ENCODE peak calls at places on chromosomes 6 and 20, in six cellular contexts. R is glutamatergic neuron, P is fibroblast of the conjunctiva, K is ELF-1, W is astrocyte of the cerebellum, Z is T-helper 22 cell. U is an unnamed sample.

GRCh38 chr6:137851669-137852068 is 15.4 kb upstream of the TNFAIP3 start:
- DNase-seq in W (no peak), Z (no peak), P (no peak), K (no peak), R (no peak), U (no peak)

GRCh38 chr6:111122458-111123286 is 35.4 kb downstream of the SLC16A10 start:
- DNase-seq in P (no peak), K (no peak), W (no peak), R (no peak), Z (no peak), U (no peak)

GRCh38 chr20:46552460-46553420 is 2.3 kb upstream of the OCSTAMP start:
- DNase-seq in R (no peak), P (no peak), K (no peak), Z (no peak), W (no peak), U (no peak)

GRCh38 chr20:48682529-48683385 is 145.0 kb downstream of the PREX1 start:
- DNase-seq in R (peak), K (peak), Z (no peak), P (peak), W (peak), U (peak)

GRCh38 chr6:30687659-30688431 is 1.4 kb upstream of the PPP1R18 start:
- DNase-seq in R (no peak), Z (no peak), P (no peak), K (no peak), W (no peak), U (no peak)

GRCh38 chr6:12150812-12151432 is 138.8 kb downstream of the HIVEP1 start:
- DNase-seq in P (no peak), R (peak), K (peak), Z (peak), W (no peak), U (peak)

GRCh38 chr6:112466378-112467151 is 119.4 kb downstream of the RFPL4B start:
- DNase-seq in K (no peak), P (no peak), Z (no peak), R (no peak), W (peak), U (no peak)

GRCh38 chr6:131813991-131814390 is 6.2 kb downstream of the ENPP1 start:
- DNase-seq in R (no peak), Z (no peak), K (no peak), W (no peak), P (no peak), U (no peak)

GRCh38 chr6:47603995-47604394 is 94.4 kb upstream of the ADGRF4 start:
- DNase-seq in R (no peak), W (no peak), K (no peak), P (no peak), Z (no peak), U (no peak)

GRCh38 chr6:26331809-26332226 is 33.2 kb upstream of the BTN3A2 start:
- DNase-seq in P (no peak), K (no peak), Z (no peak), R (no peak), W (no peak), U (no peak)

GRCh38 chr20:18840248-18840645 is 26.7 kb downstream of the SCP2D1 start:
- DNase-seq in W (no peak), P (no peak), R (no peak), Z (no peak), K (no peak), U (no peak)

GRCh38 chr6:25027221-25027916 is 91.6 kb upstream of the RIPOR2 start:
- DNase-seq in R (no peak), W (no peak), K (no peak), P (no peak), Z (peak), U (no peak)

GRCh38 chr6:69795469-69796080 is 1.2 kb downstream of the LMBRD1 start:
- DNase-seq in P (no peak), W (no peak), Z (no peak), R (no peak), K (no peak), U (no peak)

GRCh38 chr6:112639436-112639835 is 292.3 kb downstream of the RFPL4B start:
- DNase-seq in K (no peak), R (no peak), W (no peak), P (peak), Z (no peak), U (no peak)

GRCh38 chr6:110319843-110320242 is 38.3 kb downstream of the METTL24 start:
- DNase-seq in R (no peak), P (no peak), W (no peak), Z (no peak), K (no peak), U (no peak)

GRCh38 chr6:50791900-50792508 is 26.7 kb upstream of the TFAP2B start:
- DNase-seq in K (no peak), R (no peak), P (peak), Z (no peak), W (no peak), U (peak)

GRCh38 chr20:24332956-24333355 is 136.5 kb upstream of the SYNDIG1 start:
- DNase-seq in W (no peak), Z (no peak), R (no peak), P (no peak), K (no peak), U (no peak)

GRCh38 chr6:138054982-138055381 is 52.2 kb downstream of the PERP start:
- DNase-seq in Z (no peak), R (no peak), P (no peak), W (no peak), K (no peak), U (no peak)

GRCh38 chr20:1242530-1242929 is 16.7 kb downstream of the RAD21L1 start:
- DNase-seq in P (no peak), Z (no peak), R (no peak), W (peak), K (no peak), U (no peak)

GRCh38 chr6:150739711-150740349 is 125.7 kb upstream of the MTHFD1L start:
- DNase-seq in W (no peak), K (peak), P (no peak), R (no peak), Z (no peak), U (no peak)

GRCh38 chr6:46781478-46782378 is 11.5 kb upstream of the MEP1A start:
- DNase-seq in W (peak), R (peak), Z (no peak), K (peak), P (peak), U (peak)

GRCh38 chr6:25280617-25280990 is 1.4 kb downstream of the CARMIL1 start:
- DNase-seq in R (no peak), P (no peak), Z (no peak), W (no peak), K (no peak), U (no peak)

GRCh38 chr6:311679-312220 is 19.5 kb downstream of the DUSP22 start:
- DNase-seq in W (no peak), Z (no peak), K (no peak), R (no peak), P (no peak), U (no peak)

GRCh38 chr6:3715285-3715684 is 36.2 kb downstream of the PXDC1 start:
- DNase-seq in K (no peak), R (no peak), P (no peak), Z (no peak), W (no peak), U (no peak)

GRCh38 chr6:85192186-85192585 is 257.7 kb upstream of the NT5E start:
- DNase-seq in W (no peak), K (no peak), R (no peak), Z (no peak), P (no peak), U (no peak)

GRCh38 chr6:140082867-140083297 is 708.4 kb upstream of the CITED2 start:
- DNase-seq in K (no peak), Z (no peak), W (no peak), R (no peak), P (no peak), U (no peak)

GRCh38 chr6:15338462-15338861 is 92.6 kb downstream of the JARID2 start:
- DNase-seq in Z (no peak), W (no peak), R (no peak), K (no peak), P (no peak), U (no peak)

GRCh38 chr6:10414766-10415592 is at the start of gene TFAP2A:
- DNase-seq in W (no peak), R (no peak), K (peak), P (no peak), Z (no peak), U (peak)

GRCh38 chr20:32663704-32664351 is 9.9 kb downstream of the C20orf203 start:
- DNase-seq in K (no peak), W (no peak), R (no peak), P (no peak), Z (no peak), U (no peak)

GRCh38 chr6:52696418-52696817 is 25.5 kb downstream of the TMEM14A start:
- DNase-seq in W (no peak), K (no peak), Z (no peak), R (no peak), P (no peak), U (no peak)

GRCh38 chr6:43283905-43284304 is 14.2 kb upstream of the SLC22A7 start:
- DNase-seq in Z (no peak), K (peak), P (no peak), R (no peak), W (no peak), U (no peak)

GRCh38 chr6:106037060-106037459 is 49.1 kb upstream of the PRDM1 start:
- DNase-seq in K (no peak), R (no peak), P (no peak), Z (no peak), W (peak), U (no peak)

GRCh38 chr6:20542927-20543602 is 8.8 kb downstream of the CDKAL1 start:
- DNase-seq in R (no peak), W (peak), K (no peak), Z (no peak), P (peak), U (peak)

U was measured in HAP-1.